ENCODE peak calls at places on chromosomes 3 and 15, in four cellular contexts. B is T-helper 1 cell; A is thoracic aorta; L is stimulated activated CD4-positive, alpha-beta T cell treated with anti-CD3 and anti-CD28 coated beads, Interleukin-2, amount 100 ng/mL, for 48 hours. E is an unnamed sample.

GRCh38 chr15:29424118-29424517 is 154.5 kb upstream of the NSMCE3 start:
- DNase-seq in A (no peak), L (no peak), B (no peak), E (no peak)

GRCh38 chr3:167668651-167669050 is 14.9 kb upstream of the WDR49 start:
- DNase-seq in L (no peak), B (no peak), A (no peak), E (no peak)

GRCh38 chr3:41198526-41198925 is 779 bp upstream of the CTNNB1 start:
- DNase-seq in L (no peak), A (no peak), B (peak; percentile 14), E (no peak)

GRCh38 chr3:12465826-12466225 is 18.5 kb upstream of the TSEN2 start:
- DNase-seq in L (no peak), B (no peak), A (no peak), E (no peak)

GRCh38 chr15:62088361-62088693 is 21.6 kb downstream of the C2CD4A start:
- DNase-seq in L (no peak), B (no peak), A (no peak), E (no peak)

GRCh38 chr15:94263341-94264273 is 32.2 kb downstream of the MCTP2 start:
- DNase-seq in B (no peak), L (no peak), A (no peak), E (no peak)

GRCh38 chr3:80564391-80564790 is 796.6 kb upstream of the ROBO1 start:
- DNase-seq in L (no peak), A (no peak), B (no peak), E (no peak)

GRCh38 chr3:54918516-54918915 is 9.3 kb downstream of the LRTM1 start:
- DNase-seq in A (no peak), B (no peak), L (no peak), E (no peak)

GRCh38 chr3:76470285-76470684 is 569.6 kb upstream of the ROBO2 start:
- DNase-seq in L (no peak), A (no peak), B (no peak), E (no peak)

GRCh38 chr3:38471260-38471857 is 17.7 kb downstream of the ACVR2B start:
- DNase-seq in L (no peak), B (no peak), A (no peak), E (no peak)

GRCh38 chr3:132972333-132972732 is 65.9 kb upstream of the TMEM108 start:
- DNase-seq in A (no peak), L (no peak), B (no peak), E (no peak)

GRCh38 chr3:151327571-151328198 is 1.7 kb downstream of the P2RY13 start:
- DNase-seq in B (no peak), A (no peak), L (no peak), E (no peak)

GRCh38 chr3:117545484-117545883 is 835.9 kb downstream of the TUSC7 start:
- DNase-seq in A (no peak), B (no peak), L (no peak), E (no peak)

GRCh38 chr3:52428151-52429005 is 16.5 kb downstream of the SEMA3G start:
- DNase-seq in L (peak; percentile 28), B (no peak), A (no peak), E (no peak)

GRCh38 chr3:107710851-107711250 is 188.1 kb downstream of the BBX start:
- DNase-seq in B (no peak), L (no peak), A (peak; percentile 6), E (no peak)

GRCh38 chr15:69996321-69996720 is 101.4 kb downstream of the TLE3 start:
- DNase-seq in A (no peak), B (no peak), L (no peak), E (no peak)

GRCh38 chr15:60652870-60653269 is 173.9 kb upstream of the ICE2 start:
- DNase-seq in A (no peak), B (no peak), L (no peak), E (no peak)

GRCh38 chr3:182384182-182384581 is 409.1 kb upstream of the ATP11B start:
- DNase-seq in L (no peak), A (no peak), B (no peak), E (no peak)

GRCh38 chr15:68526784-68527183 is 52.0 kb upstream of the CORO2B start:
- DNase-seq in B (no peak), L (no peak), A (no peak), E (no peak)

GRCh38 chr15:41940441-41940857 is 31.9 kb downstream of the EHD4 start:
- DNase-seq in L (peak; percentile 34), B (no peak), A (no peak), E (no peak)

GRCh38 chr15:27912283-27912682 is 186.8 kb downstream of the OCA2 start:
- DNase-seq in B (no peak), A (no peak), L (no peak), E (no peak)

GRCh38 chr3:11375333-11376076 is 103.3 kb downstream of the ATG7 start:
- DNase-seq in A (no peak), L (no peak), B (no peak), E (no peak)

GRCh38 chr15:34818531-34818930 is 23.2 kb upstream of the ACTC1 start:
- DNase-seq in A (no peak), L (no peak), B (no peak), E (no peak)

GRCh38 chr15:51267047-51267713 is 71.2 kb downstream of the CYP19A1 start:
- DNase-seq in B (no peak), L (no peak), A (no peak), E (no peak)

GRCh38 chr15:26873846-26874245 is 7.0 kb downstream of the GABRA5 start:
- DNase-seq in B (no peak), A (no peak), L (no peak), E (no peak)

GRCh38 chr3:1326546-1326945 is 233.7 kb downstream of the CNTN6 start:
- DNase-seq in L (no peak), A (no peak), B (no peak), E (no peak)